ENCODE peak calls at places on chromosomes 12 and 14, in four cellular contexts. R is hepatocyte, K is IMR-90, J is AG10803. M is an unnamed sample.

GRCh38 chr14:99267871-99268775 is 3.9 kb downstream of the BCL11B start:
- DNase-seq in R (no peak), K (no peak), J (no peak), M (no peak)

GRCh38 chr14:98907981-98908544 is 363.9 kb downstream of the BCL11B start:
- DNase-seq in R (no peak), K (no peak), J (no peak), M (no peak)

GRCh38 chr14:72611506-72611905 is 282.4 kb downstream of the DPF3 start:
- DNase-seq in R (no peak), K (no peak), J (no peak), M (no peak)

GRCh38 chr12:56267443-56268071 is 815 bp downstream of the COQ10A start:
- DNase-seq in R (peak), K (no peak), J (no peak), M (no peak)

GRCh38 chr12:107045186-107045585 is 48.2 kb downstream of the CRY1 start:
- DNase-seq in R (no peak), K (no peak), J (no peak), M (no peak)

GRCh38 chr14:61584258-61584657 is 111.1 kb upstream of the HIF1A start:
- DNase-seq in R (no peak), K (peak), J (peak), M (no peak)

GRCh38 chr14:64938972-64939816 is 3.4 kb downstream of the GPX2 start:
- DNase-seq in R (no peak), K (no peak), J (no peak), M (no peak)

GRCh38 chr12:24718641-24719040 is 230.3 kb downstream of the BCAT1 start:
- DNase-seq in R (no peak), K (no peak), J (no peak), M (no peak)

GRCh38 chr12:28893365-28893764 is 255.7 kb upstream of the FAR2 start:
- DNase-seq in R (no peak), K (peak), J (peak), M (no peak)

GRCh38 chr14:33363687-33364086 is 425.0 kb downstream of the NPAS3 start:
- DNase-seq in R (no peak), K (no peak), J (peak), M (no peak)

GRCh38 chr12:95908573-95908972 is 33.8 kb downstream of the CCDC38 start:
- DNase-seq in R (no peak), K (peak), J (peak), M (no peak)

GRCh38 chr14:72741836-72742681 is 151.8 kb downstream of the DPF3 start:
- DNase-seq in R (no peak), K (no peak), J (no peak), M (no peak)

GRCh38 chr14:55772521-55772920 is 192.5 kb downstream of the KTN1 start:
- DNase-seq in R (no peak), K (no peak), J (no peak), M (no peak)

GRCh38 chr12:95417372-95417771 is 56.6 kb upstream of the METAP2 start:
- DNase-seq in R (no peak), K (peak), J (peak), M (no peak)

GRCh38 chr14:22973217-22974032 is 8.9 kb downstream of the AJUBA start:
- DNase-seq in R (peak), K (peak), J (peak), M (peak)

GRCh38 chr12:8681129-8681902 is 16.5 kb upstream of the RIMKLB start:
- DNase-seq in R (peak), K (peak), J (peak), M (peak)

GRCh38 chr12:52245962-52246577 is 13.0 kb downstream of the KRT7 start:
- DNase-seq in R (no peak), K (no peak), J (no peak), M (no peak)

GRCh38 chr14:104604461-104605449 is at the start of gene TMEM179:
- DNase-seq in R (peak), K (peak), J (no peak), M (no peak)

GRCh38 chr14:24167527-24168114 is 4.3 kb upstream of the REC8 start:
- DNase-seq in R (no peak), K (no peak), J (no peak), M (no peak)

GRCh38 chr12:47757840-47758583 is 668 bp downstream of the RAPGEF3 start:
- DNase-seq in R (no peak), K (no peak), J (no peak), M (no peak)

GRCh38 chr12:109723311-109723791 is 9.7 kb downstream of the FAM222A start:
- DNase-seq in R (no peak), K (no peak), J (no peak), M (no peak)

GRCh38 chr12:98503593-98504367 is 11.6 kb upstream of the TMPO start:
- DNase-seq in R (peak), K (peak), J (peak), M (peak)

GRCh38 chr12:88957358-88957757 is 377.1 kb upstream of the KITLG start:
- DNase-seq in R (no peak), K (peak), J (no peak), M (no peak)

GRCh38 chr12:38515912-38516311 is 199.3 kb downstream of the ALG10B start:
- DNase-seq in R (no peak), K (no peak), J (no peak), M (no peak)

GRCh38 chr14:57066887-57067513 is 201.7 kb downstream of the EXOC5 start:
- DNase-seq in R (peak), K (peak), J (no peak), M (peak)

GRCh38 chr12:16118586-16118985 is 158.9 kb downstream of the SLC15A5 start:
- DNase-seq in R (no peak), K (no peak), J (no peak), M (no peak)

GRCh38 chr12:22656376-22656775 is 31.4 kb downstream of the ETNK1 start:
- DNase-seq in R (no peak), K (no peak), J (no peak), M (no peak)

GRCh38 chr12:49288412-49288853 is 6.5 kb upstream of the PRPH start:
- DNase-seq in R (peak), K (peak), J (peak), M (peak)

GRCh38 chr12:123095074-123095694 is 55.7 kb downstream of the PITPNM2 start:
- DNase-seq in R (no peak), K (no peak), J (no peak), M (no peak)

GRCh38 chr12:102950107-102950949 is 7.1 kb upstream of the ASCL1 start:
- DNase-seq in R (peak), K (no peak), J (no peak), M (no peak)

GRCh38 chr14:81927069-81927468 is 393.4 kb upstream of the SEL1L start:
- DNase-seq in R (peak), K (no peak), J (no peak), M (no peak)

GRCh38 chr12:75585309-75585708 is 73.9 kb upstream of the KRR1 start:
- DNase-seq in R (no peak), K (peak), J (peak), M (no peak)

GRCh38 chr12:4991373-4991772 is 52.3 kb upstream of the KCNA5 start:
- DNase-seq in R (no peak), K (no peak), J (no peak), M (no peak)

GRCh38 chr14:59823190-59823589 is 47.4 kb downstream of the RTN1 start:
- DNase-seq in R (no peak), K (no peak), J (no peak), M (no peak)

GRCh38 chr12:42698213-42698612 is 108.7 kb upstream of the PRICKLE1 start:
- DNase-seq in R (peak), K (no peak), J (peak), M (no peak)

GRCh38 chr14:31954991-31955390 is 122.1 kb upstream of the ARHGAP5 start:
- DNase-seq in R (no peak), K (peak), J (no peak), M (no peak)
- TF ChIP-seq CTCF in R (no peak), K (no peak), J (no peak), M (no peak)

DNA sequence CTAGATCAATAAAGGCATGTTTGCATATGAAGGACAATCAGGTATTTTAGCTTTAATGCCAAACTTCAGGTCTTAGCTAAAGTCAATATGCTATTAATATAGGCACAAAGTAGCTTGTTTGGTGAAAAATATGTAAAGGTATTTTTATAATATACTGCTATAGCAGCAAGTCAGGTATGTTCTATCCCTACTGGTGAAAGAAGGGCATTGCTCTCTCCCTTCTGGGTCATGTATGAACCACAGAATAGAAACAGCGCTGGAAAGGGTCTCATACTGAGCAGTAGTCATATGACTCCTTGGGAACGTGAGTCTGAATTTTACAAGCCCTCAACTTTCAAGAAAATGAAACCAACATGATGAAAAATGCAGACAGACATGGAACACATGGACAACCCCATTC is 314.6 kb downstream of the GRIN2B start:
- DNase-seq in R (peak), K (no peak), J (no peak), M (no peak)
- TF ChIP-seq CTCF in R (peak), K (no peak), J (no peak), M (no peak)

DNA sequence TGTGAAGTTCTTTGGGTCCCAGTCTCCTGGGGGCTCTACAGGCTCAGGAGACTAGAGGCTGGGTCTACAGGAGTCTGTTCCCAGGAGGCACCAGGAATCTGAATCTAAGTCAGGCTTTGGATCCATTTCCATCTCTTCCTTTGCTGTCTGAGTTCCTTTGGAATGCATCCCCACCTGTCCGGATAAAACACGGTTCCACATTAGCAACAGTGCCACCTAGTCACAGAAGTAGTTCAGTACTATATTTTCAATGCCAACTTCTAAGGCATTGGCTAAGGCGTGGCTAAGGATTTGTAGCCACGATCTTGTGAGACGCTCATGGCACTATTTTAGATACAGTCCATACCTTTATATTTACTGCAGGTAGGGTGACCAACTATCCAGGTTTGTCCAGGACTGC is 15.1 kb downstream of the ZC2HC1C start:
- DNase-seq in R (peak), K (no peak), J (no peak), M (no peak)
- TF ChIP-seq CTCF in R (peak), K (no peak), J (no peak), M (peak)

GRCh38 chr12:2384533-2385328 is 331.9 kb downstream of the CACNA1C start:
- DNase-seq in R (peak), K (peak), J (peak), M (no peak)

GRCh38 chr12:2386566-2386965 is 333.8 kb downstream of the CACNA1C start:
- DNase-seq in R (no peak), K (no peak), J (no peak), M (no peak)

GRCh38 chr12:2387051-2387834 is 334.5 kb downstream of the CACNA1C start:
- DNase-seq in R (no peak), K (peak), J (peak), M (no peak)

GRCh38 chr12:2384029-2384386 is 331.2 kb downstream of the CACNA1C start:
- DNase-seq in R (no peak), K (peak), J (peak), M (no peak)

GRCh38 chr12:2385529-2385928 is 332.7 kb downstream of the CACNA1C start:
- DNase-seq in R (no peak), K (no peak), J (no peak), M (no peak)
- TF ChIP-seq CTCF in R (no peak), K (no peak), J (no peak), M (no peak)

DNA sequence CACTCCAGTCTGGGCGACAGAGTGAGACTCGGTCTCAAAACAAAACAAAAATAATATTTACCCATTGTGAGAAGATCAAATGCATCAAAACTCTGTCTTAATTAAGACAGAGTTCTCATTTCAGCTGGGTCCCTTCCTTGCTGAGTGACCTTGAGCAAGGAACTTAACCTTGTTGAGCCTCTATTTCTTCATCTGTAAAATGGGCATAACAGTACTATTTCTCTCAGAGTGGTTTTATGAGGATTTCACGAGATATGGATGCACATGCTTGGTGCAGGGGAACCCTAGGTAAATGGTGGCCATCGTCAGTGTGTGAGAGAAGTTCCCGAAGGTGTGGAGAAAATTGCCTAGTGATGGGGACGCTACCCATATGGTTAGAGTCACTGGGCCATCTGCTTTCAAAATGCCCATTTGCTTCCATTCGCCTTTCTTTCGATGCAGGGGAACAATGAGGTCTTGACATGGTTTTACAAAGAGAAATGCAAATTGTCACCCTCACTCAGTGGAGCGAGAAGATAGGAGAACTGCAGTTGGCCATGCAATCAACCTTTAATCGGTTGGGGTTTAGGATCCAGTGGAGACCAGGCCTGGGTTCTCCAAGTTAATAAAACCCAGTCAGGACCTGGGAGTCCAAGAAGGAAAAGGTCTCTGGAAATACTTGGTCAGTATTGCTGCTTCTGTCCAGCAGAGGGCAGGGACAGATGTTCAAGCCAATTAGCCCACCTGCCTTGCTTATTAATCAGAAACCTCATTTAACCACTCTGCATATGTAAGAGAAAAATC is 37.1 kb downstream of the CFAP251 start:
- DNase-seq in R (no peak), K (peak), J (peak), M (peak)
- TF ChIP-seq CTCF in R (peak), K (peak), J (peak), M (peak)

GRCh38 chr12:53952871-53953734 is 1.6 kb upstream of the HOXC12 start:
- DNase-seq in R (no peak), K (no peak), J (no peak), M (peak)

GRCh38 chr12:53953831-53954693 is 641 bp upstream of the HOXC12 start:
- DNase-seq in R (no peak), K (no peak), J (no peak), M (no peak)

GRCh38 chr12:53951577-53952334 is 2.9 kb upstream of the HOXC12 start:
- DNase-seq in R (no peak), K (no peak), J (no peak), M (no peak)

GRCh38 chr12:53950789-53951576 is 3.7 kb upstream of the HOXC12 start:
- DNase-seq in R (no peak), K (no peak), J (no peak), M (no peak)

GRCh38 chr12:53952335-53952694 is 2.4 kb upstream of the HOXC12 start:
- DNase-seq in R (no peak), K (no peak), J (no peak), M (no peak)
- TF ChIP-seq CTCF in R (no peak), K (no peak), J (no peak), M (no peak)

GRCh38 chr12:6038160-6038559 is 86.3 kb downstream of the VWF start:
- DNase-seq in R (peak), K (peak), J (peak), M (peak)
- TF ChIP-seq CTCF in R (peak), K (peak), J (peak), M (peak)

GRCh38 chr12:113316155-113316554 is 18.8 kb downstream of the SLC8B1 start:
- DNase-seq in R (no peak), K (no peak), J (no peak), M (no peak)
- TF ChIP-seq CTCF in R (no peak), K (no peak), J (peak), M (no peak)

M was measured in Calu3.